ENCODE peak calls at places on chromosomes 11 and 22, in nine cellular contexts. C is stimulated activated CD4-positive, alpha-beta T cell treated with anti-CD3 and anti-CD28 coated beads, Interleukin-1b, Interleukin-23, amount 100 ng/mL, for 48 hours; L is activated CD4-positive, alpha-beta memory T cell treated with anti-CD3 and anti-CD28 coated beads, Interleukin-2, amount 10 ng/mL, durations not matched to agents 7 days and 5 days; S is progenitor cell of endocrine pancreas; A is NCI-H1105; T is SJSA1; D is activated CD4-positive, alpha-beta T cell treated with anti-CD3 and anti-CD28 coated beads for 36 hours; Y is AG04450; M is mucosa of gallbladder. N is an unnamed sample.
A peak's percentile ranks its signal among the peaks of the same experiment; 100 is the strongest.

GRCh38 chr22:50274311-50274710 is 4.1 kb upstream of the MAPK11 start:
- DNase-seq in C (peak; percentile 41), L (peak; percentile 55), S (no peak), A (peak; percentile 13), T (no peak), D (peak; percentile 71), Y (no peak), M (peak; percentile 68), N (no peak)

GRCh38 chr11:20707876-20708275 is 38.5 kb downstream of the NELL1 start:
- DNase-seq in C (no peak), L (no peak), S (no peak), A (no peak), T (no peak), D (no peak), Y (no peak), M (no peak), N (no peak)

GRCh38 chr11:32905028-32905667 is 12.5 kb downstream of the QSER1 start:
- DNase-seq in C (no peak), L (no peak), S (no peak), A (no peak), T (no peak), D (no peak), Y (no peak), M (no peak), N (no peak)

GRCh38 chr11:44382648-44383240 is 72.8 kb upstream of the ALX4 start:
- DNase-seq in C (no peak), L (no peak), S (no peak), A (no peak), T (no peak), D (no peak), Y (no peak), M (no peak), N (no peak)

GRCh38 chr11:96215094-96215782 is 127.8 kb downstream of the MAML2 start:
- DNase-seq in C (no peak), L (peak; percentile 48), S (no peak), A (no peak), T (peak; percentile 42), D (peak; percentile 43), Y (no peak), M (no peak), N (no peak)

GRCh38 chr11:126879516-126879915 is 121.1 kb downstream of the KIRREL3 start:
- DNase-seq in C (no peak), L (no peak), S (no peak), A (no peak), T (no peak), D (no peak), Y (no peak), M (no peak), N (no peak)

GRCh38 chr11:126355324-126355925 is at the start of gene ST3GAL4:
- DNase-seq in C (peak; percentile 67), L (peak; percentile 76), S (peak; percentile 83), A (peak; percentile 84), T (peak; percentile 52), D (peak; percentile 86), Y (no peak), M (peak; percentile 75), N (no peak)

GRCh38 chr11:40241524-40242037 is 1217.9 kb downstream of the LRRC4C start:
- DNase-seq in C (no peak), L (no peak), S (no peak), A (no peak), T (no peak), D (no peak), Y (no peak), M (peak; percentile 11), N (no peak)

GRCh38 chr11:34427171-34427805 is 11.4 kb upstream of the CAT start:
- DNase-seq in C (no peak), L (no peak), S (no peak), A (no peak), T (peak; percentile 20), D (no peak), Y (peak; percentile 55), M (no peak), N (no peak)

GRCh38 chr22:37816543-37817180 is 6.5 kb upstream of the GALR3 start:
- DNase-seq in C (no peak), L (no peak), S (no peak), A (no peak), T (no peak), D (no peak), Y (no peak), M (no peak), N (no peak)

GRCh38 chr22:46931414-46931813 is 169.0 kb downstream of the TBC1D22A start:
- DNase-seq in C (no peak), L (no peak), S (no peak), A (no peak), T (peak; percentile 51), D (no peak), Y (no peak), M (no peak), N (no peak)

GRCh38 chr11:64711138-64711943 is 11.7 kb downstream of the NRXN2 start:
- DNase-seq in C (no peak), L (no peak), S (no peak), A (no peak), T (no peak), D (no peak), Y (no peak), M (no peak), N (no peak)

GRCh38 chr11:59545179-59546020 is 34.1 kb downstream of the OR4D9 start:
- DNase-seq in C (no peak), L (peak; percentile 34), S (no peak), A (no peak), T (no peak), D (no peak), Y (no peak), M (no peak), N (no peak)

GRCh38 chr11:64134963-64135362 is 30.9 kb downstream of the MACROD1 start:
- DNase-seq in C (no peak), L (no peak), S (no peak), A (no peak), T (no peak), D (no peak), Y (no peak), M (no peak), N (no peak)

GRCh38 chr11:116683982-116684381 is 88.8 kb downstream of the BUD13 start:
- DNase-seq in C (no peak), L (no peak), S (no peak), A (no peak), T (no peak), D (no peak), Y (no peak), M (no peak), N (no peak)

GRCh38 chr22:49965291-49966040 is 4.9 kb downstream of the PIM3 start:
- DNase-seq in C (peak; percentile 2), L (peak; percentile 17), S (no peak), A (no peak), T (no peak), D (peak; percentile 42), Y (no peak), M (peak; percentile 8), N (no peak)

GRCh38 chr11:63918576-63919171 is 1.7 kb upstream of the RCOR2 start:
- DNase-seq in C (no peak), L (no peak), S (no peak), A (no peak), T (no peak), D (no peak), Y (no peak), M (no peak), N (no peak)

GRCh38 chr11:75743711-75744563 is 24.6 kb upstream of the DGAT2 start:
- DNase-seq in C (no peak), L (no peak), S (no peak), A (no peak), T (no peak), D (no peak), Y (no peak), M (peak; percentile 34), N (no peak)

GRCh38 chr11:76318744-76319384 is 62.1 kb downstream of the THAP12 start:
- DNase-seq in C (peak; percentile 78), L (peak; percentile 84), S (peak; percentile 82), A (peak; percentile 70), T (peak; percentile 38), D (peak; percentile 91), Y (peak; percentile 24), M (peak; percentile 83), N (peak; percentile 67)

GRCh38 chr11:95515379-95515778 is 274.2 kb downstream of the FAM76B start:
- DNase-seq in C (no peak), L (no peak), S (no peak), A (no peak), T (no peak), D (no peak), Y (no peak), M (no peak), N (no peak)

GRCh38 chr11:115251126-115251525 is 253.1 kb downstream of the CADM1 start:
- DNase-seq in C (no peak), L (no peak), S (no peak), A (no peak), T (no peak), D (no peak), Y (no peak), M (no peak), N (no peak)

GRCh38 chr22:28015676-28016601 is 96.9 kb upstream of the PITPNB start:
- DNase-seq in C (no peak), L (no peak), S (no peak), A (no peak), T (no peak), D (no peak), Y (no peak), M (no peak), N (no peak)

GRCh38 chr11:17853280-17853679 is 118.7 kb downstream of the KCNC1 start:
- DNase-seq in C (no peak), L (no peak), S (no peak), A (no peak), T (no peak), D (no peak), Y (no peak), M (no peak), N (no peak)

GRCh38 chr22:46596819-46597218 is 23.4 kb upstream of the GRAMD4 start:
- DNase-seq in C (no peak), L (no peak), S (peak; percentile 87), A (peak; percentile 60), T (no peak), D (no peak), Y (no peak), M (peak; percentile 90), N (no peak)

GRCh38 chr11:78158987-78159662 is 19.7 kb upstream of the ALG8 start:
- DNase-seq in C (no peak), L (no peak), S (no peak), A (no peak), T (no peak), D (no peak), Y (no peak), M (no peak), N (no peak)

GRCh38 chr11:65743928-65744698 is 23.5 kb upstream of the RNASEH2C start:
- DNase-seq in C (peak; percentile 21), L (no peak), S (no peak), A (no peak), T (peak; percentile 55), D (peak; percentile 38), Y (no peak), M (no peak), N (no peak)

GRCh38 chr22:43831561-43832392 is 19.7 kb upstream of the EFCAB6 start:
- DNase-seq in C (no peak), L (no peak), S (no peak), A (no peak), T (no peak), D (no peak), Y (no peak), M (no peak), N (no peak)

GRCh38 chr11:105937738-105938137 is 84.3 kb downstream of the MSANTD4 start:
- DNase-seq in C (no peak), L (no peak), S (no peak), A (no peak), T (no peak), D (no peak), Y (no peak), M (no peak), N (no peak)

GRCh38 chr22:39353346-39353745 is 3.6 kb downstream of the SYNGR1 start:
- DNase-seq in C (no peak), L (no peak), S (no peak), A (no peak), T (peak; percentile 45), D (no peak), Y (no peak), M (no peak), N (no peak)

GRCh38 chr11:95293116-95293515 is 62.1 kb upstream of the SESN3 start:
- DNase-seq in C (no peak), L (no peak), S (no peak), A (no peak), T (no peak), D (no peak), Y (no peak), M (no peak), N (no peak)

GRCh38 chr11:105078283-105078682 is 33.1 kb upstream of the CARD16 start:
- DNase-seq in C (no peak), L (no peak), S (no peak), A (no peak), T (no peak), D (no peak), Y (no peak), M (no peak), N (no peak)

N was measured in iPS DF 6.9.